ENCODE peak calls at places on chromosomes 5 and 9, in ten cellular contexts. One of them, this sample, is unnamed.

GRCh38 chr9:36897476-36897875 is 136.6 kb downstream of the PAX5 start:
- DNase-seq in AG20443: no peak
- DNase-seq in NCI-H1092 treated with DMSO at 0.1 percent for 48 hours: no peak
- DNase-seq in T-helper 9 cell: no peak
- DNase-seq in GF-D8: no peak
- DNase-seq in astrocyte of the spinal cord: no peak
- DNase-seq in fibroblast of villous mesenchyme: no peak
- DNase-seq in aorta: peak; percentile 6
- DNase-seq in vagina: no peak
- DNase-seq in Calu3: no peak
- DNase-seq in this sample: no peak

GRCh38 chr5:83548556-83548955 is 77.0 kb downstream of the VCAN start:
- DNase-seq in AG20443: peak; percentile 45
- DNase-seq in NCI-H1092 treated with DMSO at 0.1 percent for 48 hours: no peak
- DNase-seq in T-helper 9 cell: no peak
- DNase-seq in GF-D8: no peak
- DNase-seq in astrocyte of the spinal cord: peak; percentile 68
- DNase-seq in fibroblast of villous mesenchyme: no peak
- DNase-seq in aorta: no peak
- DNase-seq in vagina: no peak
- DNase-seq in Calu3: no peak
- DNase-seq in this sample: peak; percentile 55

GRCh38 chr9:105187781-105188180 is 56.7 kb upstream of the SLC44A1 start:
- DNase-seq in AG20443: peak; percentile 64
- DNase-seq in NCI-H1092 treated with DMSO at 0.1 percent for 48 hours: no peak
- DNase-seq in T-helper 9 cell: no peak
- DNase-seq in GF-D8: no peak
- DNase-seq in astrocyte of the spinal cord: peak; percentile 83
- DNase-seq in fibroblast of villous mesenchyme: peak; percentile 70
- DNase-seq in aorta: no peak
- DNase-seq in vagina: no peak
- DNase-seq in Calu3: peak; percentile 13
- DNase-seq in this sample: peak; percentile 66

GRCh38 chr9:72203205-72203803 is 54.1 kb downstream of the GDA start:
- DNase-seq in AG20443: peak; percentile 52
- DNase-seq in NCI-H1092 treated with DMSO at 0.1 percent for 48 hours: peak; percentile 1
- DNase-seq in T-helper 9 cell: no peak
- DNase-seq in GF-D8: no peak
- DNase-seq in astrocyte of the spinal cord: peak; percentile 10
- DNase-seq in fibroblast of villous mesenchyme: peak; percentile 33
- DNase-seq in aorta: no peak
- DNase-seq in vagina: no peak
- DNase-seq in Calu3: peak; percentile 34
- DNase-seq in this sample: peak; percentile 51

GRCh38 chr5:32233696-32234447 is 59.8 kb upstream of the GOLPH3 start:
- DNase-seq in AG20443: peak; percentile 57
- DNase-seq in NCI-H1092 treated with DMSO at 0.1 percent for 48 hours: no peak
- DNase-seq in T-helper 9 cell: no peak
- DNase-seq in GF-D8: no peak
- DNase-seq in astrocyte of the spinal cord: peak; percentile 88
- DNase-seq in fibroblast of villous mesenchyme: peak; percentile 74
- DNase-seq in aorta: no peak
- DNase-seq in vagina: no peak
- DNase-seq in Calu3: peak; percentile 66
- DNase-seq in this sample: peak; percentile 49

GRCh38 chr5:143065185-143065584 is 295.0 kb downstream of the ARHGAP26 start:
- DNase-seq in AG20443: no peak
- DNase-seq in NCI-H1092 treated with DMSO at 0.1 percent for 48 hours: peak; percentile 12
- DNase-seq in T-helper 9 cell: no peak
- DNase-seq in GF-D8: no peak
- DNase-seq in astrocyte of the spinal cord: peak; percentile 53
- DNase-seq in fibroblast of villous mesenchyme: peak; percentile 98
- DNase-seq in aorta: no peak
- DNase-seq in vagina: no peak
- DNase-seq in Calu3: no peak
- DNase-seq in this sample: no peak

GRCh38 chr9:5425006-5425628 is 12.6 kb downstream of the PLGRKT start:
- DNase-seq in AG20443: no peak
- DNase-seq in NCI-H1092 treated with DMSO at 0.1 percent for 48 hours: peak; percentile 7
- DNase-seq in T-helper 9 cell: no peak
- DNase-seq in GF-D8: peak; percentile 9
- DNase-seq in astrocyte of the spinal cord: peak; percentile 37
- DNase-seq in fibroblast of villous mesenchyme: peak; percentile 38
- DNase-seq in aorta: no peak
- DNase-seq in vagina: no peak
- DNase-seq in Calu3: no peak
- DNase-seq in this sample: peak; percentile 17

GRCh38 chr5:96904054-96904931 is 28.0 kb downstream of the ERAP2 start:
- DNase-seq in AG20443: no peak
- DNase-seq in NCI-H1092 treated with DMSO at 0.1 percent for 48 hours: no peak
- DNase-seq in T-helper 9 cell: no peak
- DNase-seq in GF-D8: no peak
- DNase-seq in astrocyte of the spinal cord: peak; percentile 12
- DNase-seq in fibroblast of villous mesenchyme: peak; percentile 75
- DNase-seq in aorta: no peak
- DNase-seq in vagina: no peak
- DNase-seq in Calu3: no peak
- DNase-seq in this sample: no peak

GRCh38 chr9:136409557-136410455 is 608 bp downstream of the ENTR1 start:
- DNase-seq in AG20443: peak; percentile 78
- DNase-seq in NCI-H1092 treated with DMSO at 0.1 percent for 48 hours: peak; percentile 20
- DNase-seq in T-helper 9 cell: peak; percentile 21
- DNase-seq in GF-D8: no peak
- DNase-seq in astrocyte of the spinal cord: no peak
- DNase-seq in fibroblast of villous mesenchyme: peak; percentile 36
- DNase-seq in aorta: no peak
- DNase-seq in vagina: no peak
- DNase-seq in Calu3: peak; percentile 17
- DNase-seq in this sample: peak; percentile 62

GRCh38 chr5:19987594-19988345 is at the start of gene CDH18:
- DNase-seq in AG20443: peak; percentile 33
- DNase-seq in NCI-H1092 treated with DMSO at 0.1 percent for 48 hours: peak; percentile 79
- DNase-seq in T-helper 9 cell: no peak
- DNase-seq in GF-D8: no peak
- DNase-seq in astrocyte of the spinal cord: peak; percentile 63
- DNase-seq in fibroblast of villous mesenchyme: peak; percentile 7
- DNase-seq in aorta: no peak
- DNase-seq in vagina: no peak
- DNase-seq in Calu3: peak; percentile 29
- DNase-seq in this sample: peak; percentile 1

GRCh38 chr5:169801324-169801777 is 164.3 kb downstream of the DOCK2 start:
- DNase-seq in AG20443: peak; percentile 45
- DNase-seq in NCI-H1092 treated with DMSO at 0.1 percent for 48 hours: no peak
- DNase-seq in T-helper 9 cell: no peak
- DNase-seq in GF-D8: no peak
- DNase-seq in astrocyte of the spinal cord: peak; percentile 15
- DNase-seq in fibroblast of villous mesenchyme: peak; percentile 55
- DNase-seq in aorta: no peak
- DNase-seq in vagina: no peak
- DNase-seq in Calu3: peak; percentile 13
- DNase-seq in this sample: peak; percentile 49

GRCh38 chr5:178460174-178460573 is 130.0 kb downstream of the COL23A1 start:
- DNase-seq in AG20443: no peak
- DNase-seq in NCI-H1092 treated with DMSO at 0.1 percent for 48 hours: no peak
- DNase-seq in T-helper 9 cell: no peak
- DNase-seq in GF-D8: no peak
- DNase-seq in astrocyte of the spinal cord: no peak
- DNase-seq in fibroblast of villous mesenchyme: no peak
- DNase-seq in aorta: peak; percentile 9
- DNase-seq in vagina: peak; percentile 44
- DNase-seq in Calu3: no peak
- DNase-seq in this sample: no peak

GRCh38 chr9:122201641-122202040 is 27.1 kb downstream of the LHX6 start:
- DNase-seq in AG20443: peak; percentile 68
- DNase-seq in NCI-H1092 treated with DMSO at 0.1 percent for 48 hours: no peak
- DNase-seq in T-helper 9 cell: no peak
- DNase-seq in GF-D8: no peak
- DNase-seq in astrocyte of the spinal cord: peak; percentile 35
- DNase-seq in fibroblast of villous mesenchyme: no peak
- DNase-seq in aorta: peak; percentile 24
- DNase-seq in vagina: no peak
- DNase-seq in Calu3: no peak
- DNase-seq in this sample: peak; percentile 48

GRCh38 chr5:147912015-147912414 is 5.7 kb upstream of the C5orf46 start:
- DNase-seq in AG20443: no peak
- DNase-seq in NCI-H1092 treated with DMSO at 0.1 percent for 48 hours: no peak
- DNase-seq in T-helper 9 cell: no peak
- DNase-seq in GF-D8: peak; percentile 42
- DNase-seq in astrocyte of the spinal cord: no peak
- DNase-seq in fibroblast of villous mesenchyme: no peak
- DNase-seq in aorta: no peak
- DNase-seq in vagina: no peak
- DNase-seq in Calu3: no peak
- DNase-seq in this sample: no peak

GRCh38 chr5:142453801-142454381 is 129.1 kb upstream of the SPRY4 start:
- DNase-seq in AG20443: no peak
- DNase-seq in NCI-H1092 treated with DMSO at 0.1 percent for 48 hours: no peak
- DNase-seq in T-helper 9 cell: no peak
- DNase-seq in GF-D8: no peak
- DNase-seq in astrocyte of the spinal cord: no peak
- DNase-seq in fibroblast of villous mesenchyme: no peak
- DNase-seq in aorta: no peak
- DNase-seq in vagina: no peak
- DNase-seq in Calu3: no peak
- DNase-seq in this sample: no peak

GRCh38 chr5:120173125-120173524 is 291.0 kb upstream of the PRR16 start:
- DNase-seq in AG20443: no peak
- DNase-seq in NCI-H1092 treated with DMSO at 0.1 percent for 48 hours: no peak
- DNase-seq in T-helper 9 cell: no peak
- DNase-seq in GF-D8: no peak
- DNase-seq in astrocyte of the spinal cord: no peak
- DNase-seq in fibroblast of villous mesenchyme: no peak
- DNase-seq in aorta: no peak
- DNase-seq in vagina: no peak
- DNase-seq in Calu3: no peak
- DNase-seq in this sample: no peak

GRCh38 chr5:142671801-142672200 is 14.1 kb downstream of the FGF1 start:
- DNase-seq in AG20443: peak; percentile 58
- DNase-seq in NCI-H1092 treated with DMSO at 0.1 percent for 48 hours: no peak
- DNase-seq in T-helper 9 cell: no peak
- DNase-seq in GF-D8: no peak
- DNase-seq in astrocyte of the spinal cord: peak; percentile 81
- DNase-seq in fibroblast of villous mesenchyme: peak; percentile 59
- DNase-seq in aorta: no peak
- DNase-seq in vagina: no peak
- DNase-seq in Calu3: no peak
- DNase-seq in this sample: peak; percentile 71

GRCh38 chr5:128682669-128683068 is 144.6 kb upstream of the FBN2 start:
- DNase-seq in AG20443: no peak
- DNase-seq in NCI-H1092 treated with DMSO at 0.1 percent for 48 hours: no peak
- DNase-seq in T-helper 9 cell: no peak
- DNase-seq in GF-D8: no peak
- DNase-seq in astrocyte of the spinal cord: no peak
- DNase-seq in fibroblast of villous mesenchyme: no peak
- DNase-seq in aorta: no peak
- DNase-seq in vagina: no peak
- DNase-seq in Calu3: no peak
- DNase-seq in this sample: no peak

GRCh38 chr9:127140842-127141675 is 18.6 kb upstream of the ANGPTL2 start:
- DNase-seq in AG20443: no peak
- DNase-seq in NCI-H1092 treated with DMSO at 0.1 percent for 48 hours: no peak
- DNase-seq in T-helper 9 cell: no peak
- DNase-seq in GF-D8: no peak
- DNase-seq in astrocyte of the spinal cord: no peak
- DNase-seq in fibroblast of villous mesenchyme: no peak
- DNase-seq in aorta: peak; percentile 71
- DNase-seq in vagina: peak; percentile 83
- DNase-seq in Calu3: no peak
- DNase-seq in this sample: no peak

GRCh38 chr9:132114102-132114707 is 34.5 kb upstream of the MED27 start:
- DNase-seq in AG20443: peak; percentile 87
- DNase-seq in NCI-H1092 treated with DMSO at 0.1 percent for 48 hours: no peak
- DNase-seq in T-helper 9 cell: peak; percentile 30
- DNase-seq in GF-D8: no peak
- DNase-seq in astrocyte of the spinal cord: peak; percentile 65
- DNase-seq in fibroblast of villous mesenchyme: peak; percentile 67
- DNase-seq in aorta: peak; percentile 87
- DNase-seq in vagina: no peak
- DNase-seq in Calu3: peak; percentile 67
- DNase-seq in this sample: peak; percentile 74